ENCODE peak calls at places on chromosomes 5 and 9, in eight cellular contexts. M is osteoblast; B is GDM1; N is activated naive CD8-positive, alpha-beta T cell treated with anti-CD3 and anti-CD28 coated beads, Interleukin-2, amount 10 ng/mL, durations not matched to agents 7 days and 5 days; A is NCI-H460; L is transverse colon; H is AG09309; T is NCI-H1436. R is an unnamed sample.

GRCh38 chr5:102628449-102629175 is 126.5 kb upstream of the PAM start:
- DNase-seq in M (peak), B (peak), N (no peak), A (no peak), L (no peak), H (no peak), T (no peak), R (no peak)

GRCh38 chr5:756865-757345 is 27.6 kb downstream of the ZDHHC11B start:
- DNase-seq in M (no peak), B (no peak), N (no peak), A (no peak), L (peak), H (no peak), T (no peak), R (peak)

GRCh38 chr5:78691073-78691960 is 42.7 kb upstream of the LHFPL2 start:
- DNase-seq in M (no peak), B (no peak), N (no peak), A (no peak), L (no peak), H (no peak), T (no peak), R (no peak)

GRCh38 chr5:87169300-87169991 is 98.2 kb upstream of the RASA1 start:
- DNase-seq in M (no peak), B (no peak), N (no peak), A (no peak), L (no peak), H (no peak), T (no peak), R (no peak)

GRCh38 chr5:51977014-51977413 is 593.8 kb downstream of the ISL1 start:
- DNase-seq in M (no peak), B (no peak), N (no peak), A (no peak), L (no peak), H (no peak), T (no peak), R (no peak)

GRCh38 chr5:90438100-90438499 is 28.5 kb upstream of the CETN3 start:
- DNase-seq in M (no peak), B (no peak), N (no peak), A (no peak), L (no peak), H (no peak), T (no peak), R (no peak)

GRCh38 chr5:33362915-33363314 is 77.8 kb upstream of the TARS1 start:
- DNase-seq in M (no peak), B (no peak), N (no peak), A (no peak), L (peak), H (no peak), T (no peak), R (no peak)

GRCh38 chr5:108143581-108143980 is 238.3 kb downstream of the FBXL17 start:
- DNase-seq in M (peak), B (no peak), N (no peak), A (no peak), L (no peak), H (peak), T (no peak), R (no peak)

GRCh38 chr5:53002491-53002890 is 13.3 kb downstream of the ITGA2 start:
- DNase-seq in M (no peak), B (no peak), N (no peak), A (no peak), L (no peak), H (no peak), T (no peak), R (no peak)

GRCh38 chr5:84715087-84715486 is 330.4 kb upstream of the EDIL3 start:
- DNase-seq in M (no peak), B (no peak), N (no peak), A (no peak), L (no peak), H (no peak), T (no peak), R (no peak)

GRCh38 chr5:149614034-149614907 is 33.0 kb downstream of the ARHGEF37 start:
- DNase-seq in M (no peak), B (no peak), N (no peak), A (no peak), L (no peak), H (no peak), T (no peak), R (no peak)

GRCh38 chr9:16928179-16928945 is 57.9 kb upstream of the BNC2 start:
- DNase-seq in M (no peak), B (no peak), N (no peak), A (peak), L (no peak), H (no peak), T (no peak), R (no peak)

GRCh38 chr9:95508242-95508967 is 8.4 kb downstream of the PTCH1 start:
- DNase-seq in M (no peak), B (no peak), N (peak), A (no peak), L (no peak), H (no peak), T (no peak), R (peak)

GRCh38 chr5:149447373-149448367 is 68.6 kb upstream of the IL17B start:
- DNase-seq in M (peak), B (no peak), N (no peak), A (no peak), L (no peak), H (no peak), T (no peak), R (no peak)

GRCh38 chr5:116068028-116068632 is 16.7 kb upstream of the COMMD10 start:
- DNase-seq in M (no peak), B (peak), N (no peak), A (peak), L (no peak), H (no peak), T (peak), R (peak)

GRCh38 chr9:79224672-79225433 is 346.9 kb upstream of the TLE4 start:
- DNase-seq in M (peak), B (no peak), N (no peak), A (peak), L (no peak), H (peak), T (no peak), R (no peak)

GRCh38 chr5:68424799-68425537 is 209.4 kb downstream of the PIK3R1 start:
- DNase-seq in M (no peak), B (peak), N (no peak), A (no peak), L (no peak), H (no peak), T (no peak), R (no peak)

GRCh38 chr5:88158056-88158455 is 110.6 kb downstream of the TMEM161B start:
- DNase-seq in M (no peak), B (no peak), N (no peak), A (no peak), L (no peak), H (no peak), T (no peak), R (no peak)

GRCh38 chr5:56279979-56280378 is 46.8 kb upstream of the ANKRD55 start:
- DNase-seq in M (no peak), B (no peak), N (no peak), A (no peak), L (no peak), H (peak), T (no peak), R (no peak)

GRCh38 chr5:167919268-167919560 is 372.2 kb upstream of the WWC1 start:
- DNase-seq in M (no peak), B (no peak), N (no peak), A (no peak), L (no peak), H (no peak), T (no peak), R (no peak)

GRCh38 chr5:78508231-78508765 is 140.3 kb downstream of the LHFPL2 start:
- DNase-seq in M (no peak), B (no peak), N (no peak), A (no peak), L (no peak), H (no peak), T (no peak), R (no peak)

GRCh38 chr9:133869674-133870419 is 122.3 kb downstream of the VAV2 start:
- DNase-seq in M (no peak), B (no peak), N (no peak), A (no peak), L (no peak), H (no peak), T (no peak), R (no peak)

GRCh38 chr5:126534543-126534942 is 60.5 kb downstream of the ALDH7A1 start:
- DNase-seq in M (no peak), B (no peak), N (no peak), A (no peak), L (no peak), H (no peak), T (no peak), R (no peak)

GRCh38 chr5:58114324-58114723 is 345.6 kb downstream of the PLK2 start:
- DNase-seq in M (peak), B (no peak), N (no peak), A (no peak), L (no peak), H (peak), T (no peak), R (no peak)

GRCh38 chr5:1420211-1421195 is 24.7 kb downstream of the SLC6A3 start:
- DNase-seq in M (peak), B (no peak), N (no peak), A (no peak), L (no peak), H (no peak), T (no peak), R (no peak)

GRCh38 chr5:36696059-36696673 is 89.8 kb downstream of the SLC1A3 start:
- DNase-seq in M (peak), B (no peak), N (no peak), A (peak), L (peak), H (no peak), T (no peak), R (peak)

R was measured in nephron progenitor cell.